ENCODE peak calls at places on chromosomes 2 and 18, in four cellular contexts. F, T, N and A are unnamed samples. For H3K4me1, the result is how much of the 10 kb centered on the place peaks cover.

GRCh38 chr18:33578371-33579146 is 540 bp downstream of the ASXL3 start:
- DNase-seq in F (peak), T (no peak), N (peak), A (peak)

GRCh38 chr2:233758168-233758567 is 1.9 kb upstream of the UGT1A1 start:
- DNase-seq in F (no peak), T (no peak), N (no peak), A (no peak)

GRCh38 chr2:27185331-27186026 is 26.4 kb upstream of the ATRAID start:
- DNase-seq in F (no peak), T (no peak), N (peak), A (no peak)

GRCh38 chr2:168740360-168740759 is 62.1 kb upstream of the NOSTRIN start:
- DNase-seq in F (no peak), T (no peak), N (peak), A (no peak)

GRCh38 chr2:232405943-232406510 is 617 bp upstream of the ALPG start:
- DNase-seq in F (no peak), T (no peak), N (no peak), A (no peak)

GRCh38 chr18:31977270-31977872 is 34.4 kb upstream of the TRAPPC8 start:
- DNase-seq in F (no peak), T (peak), N (peak), A (peak)

GRCh38 chr2:234500394-234501006 is 3.6 kb upstream of the ARL4C start:
- DNase-seq in F (no peak), T (peak), N (peak), A (no peak)

GRCh38 chr2:188320861-188321260 is 29.2 kb downstream of the GULP1 start:
- DNase-seq in F (no peak), T (no peak), N (no peak), A (no peak)

GRCh38 chr2:128454980-128455709 is 136.5 kb upstream of the HS6ST1 start:
- DNase-seq in F (no peak), T (no peak), N (no peak), A (no peak)

GRCh38 chr2:23688486-23689130 is 238.3 kb downstream of the ATAD2B start:
- DNase-seq in F (peak), T (no peak), N (no peak), A (no peak)

GRCh38 chr18:23196119-23197004 is 61.1 kb downstream of the CABLES1 start:
- DNase-seq in F (no peak), T (no peak), N (peak), A (no peak)

GRCh38 chr2:216478151-216478550 is 20.5 kb upstream of the RPL37A start:
- DNase-seq in F (no peak), T (no peak), N (peak), A (no peak)

GRCh38 chr2:95305341-95306058 is 8.4 kb downstream of the KCNIP3 start:
- DNase-seq in F (no peak), T (no peak), N (peak), A (peak)

GRCh38 chr2:127293758-127294562 is at the start of gene ERCC3:
- DNase-seq in F (peak), T (peak), N (peak), A (peak)

GRCh38 chr18:79919089-79919488 is 32.4 kb downstream of the SLC66A2 start:
- DNase-seq in F (peak), T (no peak), N (no peak), A (peak)

GRCh38 chr2:109128466-109129355 is at the start of gene SH3RF3:
- DNase-seq in F (peak), T (peak), N (peak), A (peak)

GRCh38 chr2:120919771-120920437 is 184.2 kb downstream of the GLI2 start:
- DNase-seq in F (peak), T (no peak), N (peak), A (no peak)

GRCh38 chr2:217799553-217800432 is 203.0 kb downstream of the TNS1 start:
- DNase-seq in F (no peak), T (peak), N (no peak), A (no peak)

GRCh38 chr2:85472265-85472664 is 53.8 kb downstream of the SH2D6 start:
- DNase-seq in F (no peak), T (no peak), N (no peak), A (no peak)

GRCh38 chr2:191512202-191512601 is 165.7 kb upstream of the NABP1 start:
- DNase-seq in F (no peak), T (no peak), N (no peak), A (no peak)

GRCh38 chr2:21710496-21710895 is 586.7 kb downstream of the TDRD15 start:
- DNase-seq in F (no peak), T (no peak), N (no peak), A (no peak)

GRCh38 chr2:223086360-223086981 is 34.5 kb downstream of the KCNE4 start:
- DNase-seq in F (no peak), T (no peak), N (peak), A (no peak)

GRCh38 chr2:67846341-67847070 is 216.3 kb downstream of the C1D start:
- DNase-seq in F (peak), T (peak), N (peak), A (peak)

GRCh38 chr18:26322892-26323653 is 96.8 kb downstream of the TAF4B start:
- DNase-seq in F (no peak), T (no peak), N (peak), A (no peak)

GRCh38 chr2:40409734-40410133 is 42.2 kb downstream of the SLC8A1 start:
- DNase-seq in F (no peak), T (no peak), N (no peak), A (no peak)

GRCh38 chr2:215577356-215577755 is 141.5 kb upstream of the FN1 start:
- DNase-seq in F (no peak), T (no peak), N (peak), A (no peak)

GRCh38 chr18:36736094-36736493 is 92.7 kb downstream of the TPGS2 start:
- DNase-seq in F (no peak), T (no peak), N (no peak), A (no peak)

GRCh38 chr18:36732264-36732663 is 96.5 kb downstream of the TPGS2 start:
- DNase-seq in F (no peak), T (no peak), N (no peak), A (no peak)

GRCh38 chr18:36734589-36734988 is 94.2 kb downstream of the TPGS2 start:
- DNase-seq in F (no peak), T (no peak), N (no peak), A (no peak)

GRCh38 chr18:36735130-36735529 is 93.7 kb downstream of the TPGS2 start:
- DNase-seq in F (no peak), T (no peak), N (no peak), A (no peak)

DNA sequence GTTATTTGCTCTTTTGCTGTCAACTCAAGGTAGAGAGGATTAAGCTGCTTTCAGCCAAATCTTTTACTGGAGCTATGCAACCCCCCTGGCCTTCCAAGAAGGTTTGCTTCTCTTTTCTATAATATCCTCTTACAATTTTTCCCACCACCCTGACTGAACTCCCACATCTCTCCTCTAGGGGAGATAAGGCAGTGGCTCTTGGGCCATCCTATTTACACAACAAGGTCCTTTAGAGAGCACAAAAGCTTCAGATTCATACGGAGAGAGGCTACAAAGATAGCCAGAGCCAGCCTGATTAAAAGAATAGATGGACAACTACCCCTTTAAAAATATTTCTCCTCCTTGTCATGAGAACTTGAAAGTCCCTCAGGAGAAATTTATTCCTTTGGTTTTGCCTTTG is 95.7 kb downstream of the TPGS2 start:
- DNase-seq in F (no peak), T (no peak), N (no peak), A (no peak)
- TF ChIP-seq CTCF in F (no peak), T (no peak), N (peak), A (no peak)

GRCh38 chr2:42052702-42053481 is 5.1 kb downstream of the PKDCC start:
- DNase-seq in F (no peak), T (no peak), N (peak), A (no peak)
- H3K4me1 ChIP-seq in F (under half), T (under half), N (under half), A (under half)

GRCh38 chr2:213789940-213790339 is 505.7 kb downstream of the SPAG16 start:
- DNase-seq in F (no peak), T (no peak), N (no peak), A (no peak)

GRCh38 chr2:213787869-213788268 is 503.6 kb downstream of the SPAG16 start:
- DNase-seq in F (no peak), T (no peak), N (no peak), A (no peak)

GRCh38 chr2:213792045-213792444 is 507.8 kb downstream of the SPAG16 start:
- DNase-seq in F (no peak), T (no peak), N (no peak), A (no peak)
- H3K4me3 ChIP-seq in F (no peak), T (no peak), N (no peak), A (no peak)

DNA sequence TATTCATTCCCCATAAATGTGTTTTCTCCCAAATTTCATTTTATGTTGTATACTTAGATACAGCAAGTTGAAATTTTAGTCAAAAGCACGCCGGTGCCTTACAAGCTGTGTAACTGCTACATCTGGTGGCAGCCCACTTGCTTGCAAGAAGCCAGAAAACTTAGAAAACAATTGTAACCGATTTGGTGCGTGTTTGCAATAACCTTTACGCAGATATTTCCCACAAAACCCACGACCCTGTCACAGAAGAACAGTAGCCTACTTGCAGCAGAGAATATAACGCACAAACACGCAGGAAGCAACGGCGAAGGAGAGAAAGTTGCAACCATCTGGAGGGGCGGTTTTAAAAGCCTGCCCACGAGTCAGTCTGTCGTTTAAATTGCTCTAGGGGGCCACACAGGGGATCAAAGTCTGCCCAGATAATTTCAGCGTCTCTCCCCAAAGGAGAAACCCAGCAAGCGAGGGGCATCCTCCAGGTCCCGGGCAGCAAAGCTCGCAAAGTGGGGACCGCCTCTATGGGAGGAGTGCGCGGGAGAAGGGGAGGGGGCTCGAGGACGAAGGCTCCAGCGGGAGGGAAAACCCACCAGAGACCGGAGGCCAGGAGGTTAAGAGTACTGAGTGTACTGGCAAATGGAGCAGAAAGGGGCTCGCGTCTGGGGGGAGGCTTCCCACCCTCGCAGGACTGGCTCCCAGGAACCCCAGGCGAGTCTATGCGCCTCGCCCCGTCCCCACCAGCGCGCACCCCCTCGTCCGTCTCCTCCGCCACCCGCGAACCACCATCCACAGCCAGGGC is 1.2 kb downstream of the TLK1 start:
- DNase-seq in F (peak), T (peak), N (peak), A (peak)
- TF ChIP-seq CTCF in F (peak), T (peak), N (peak), A (peak)

GRCh38 chr2:164906947-164907346 is 48.4 kb downstream of the SLC38A11 start:
- DNase-seq in F (no peak), T (no peak), N (no peak), A (no peak)

GRCh38 chr2:164903944-164904343 is 51.4 kb downstream of the SLC38A11 start:
- DNase-seq in F (no peak), T (no peak), N (no peak), A (peak)

GRCh38 chr2:164910091-164910899 is 45.0 kb downstream of the SLC38A11 start:
- DNase-seq in F (no peak), T (no peak), N (peak), A (no peak)

GRCh38 chr2:164903214-164903613 is 52.1 kb downstream of the SLC38A11 start:
- DNase-seq in F (no peak), T (no peak), N (peak), A (no peak)

GRCh38 chr2:164905307-164905706 is 50.0 kb downstream of the SLC38A11 start:
- DNase-seq in F (no peak), T (no peak), N (no peak), A (no peak)
- H3K4me1 ChIP-seq in F (under half), T (under half), N (under half), A (under half)

DNA sequence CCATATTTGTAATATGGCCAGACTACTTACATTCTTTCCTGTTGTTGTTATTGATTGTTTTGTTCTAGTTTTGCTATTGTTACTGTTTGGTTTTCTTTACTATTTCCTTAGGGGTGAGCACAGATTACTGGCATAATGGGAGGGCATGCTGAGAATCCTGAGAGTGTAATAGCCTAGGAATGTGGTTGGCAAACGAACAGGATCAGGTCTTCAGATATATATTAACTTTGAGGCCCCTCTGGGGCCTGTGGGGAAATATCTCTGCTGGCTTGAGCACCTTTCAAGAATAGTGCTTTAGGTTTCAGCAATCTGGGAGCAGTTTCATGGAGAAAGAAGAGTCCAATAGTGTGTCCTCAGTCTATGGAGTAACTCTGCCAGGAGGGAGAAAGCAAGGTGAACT is 144.4 kb downstream of the THSD7B start:
- DNase-seq in F (no peak), T (no peak), N (no peak), A (no peak)
- H3K4me3 ChIP-seq in F (no peak), T (no peak), N (no peak), A (no peak)

GRCh38 chr18:8794133-8794986 is 89.0 kb downstream of the MTCL1 start:
- DNase-seq in F (no peak), T (no peak), N (peak), A (no peak)

GRCh38 chr18:8795586-8795985 is 90.2 kb downstream of the MTCL1 start:
- DNase-seq in F (no peak), T (no peak), N (no peak), A (no peak)

GRCh38 chr18:8792688-8793316 is 87.4 kb downstream of the MTCL1 start:
- DNase-seq in F (no peak), T (no peak), N (no peak), A (no peak)

GRCh38 chr18:8791171-8791651 is 85.9 kb downstream of the MTCL1 start:
- DNase-seq in F (no peak), T (no peak), N (no peak), A (no peak)

GRCh38 chr18:8793445-8794132 is 88.2 kb downstream of the MTCL1 start:
- DNase-seq in F (no peak), T (no peak), N (no peak), A (no peak)
- TF ChIP-seq CTCF in F (no peak), T (no peak), N (no peak), A (no peak)

GRCh38 chr2:111116843-111117665 is 3.7 kb upstream of the BCL2L11 start:
- DNase-seq in F (peak), T (peak), N (peak), A (peak)
- H3K4me1 ChIP-seq in F (under half), T (under half), N (under half), A (under half)